ENCODE peak calls at places on chromosomes 12 and 14, in ten cellular contexts. G, F, E, Z, R, P, U, Y, X and T are unnamed samples.

GRCh38 chr14:53847881-53848280 is 108.7 kb downstream of the BMP4 start:
- DNase-seq in G (no peak), U (no peak), F (no peak), X (no peak), Z (no peak), P (no peak), E (no peak), Y (no peak), R (no peak), T (no peak)

GRCh38 chr12:117190210-117190781 is at the start of gene FBXO21:
- DNase-seq in P (peak; percentile 86), Z (peak; percentile 92), U (peak; percentile 99), Y (peak; percentile 83), F (peak; percentile 73), E (peak; percentile 91), G (peak; percentile 79), R (peak; percentile 91), X (peak; percentile 97), T (peak; percentile 90)

GRCh38 chr14:57153286-57153685 is 115.4 kb downstream of the EXOC5 start:
- DNase-seq in Y (no peak), G (no peak), U (no peak), Z (no peak), P (no peak), F (no peak), E (no peak), R (no peak), X (no peak), T (no peak)

GRCh38 chr12:117347588-117347987 is 13.8 kb downstream of the NOS1 start:
- DNase-seq in Z (no peak), Y (no peak), X (no peak), R (no peak), U (no peak), F (peak; percentile 15), P (no peak), G (no peak), E (no peak), T (no peak)

GRCh38 chr12:45518516-45519235 is 210.8 kb upstream of the ARID2 start:
- DNase-seq in R (no peak), X (peak; percentile 53), Y (no peak), E (no peak), G (no peak), F (no peak), P (no peak), Z (no peak), U (peak; percentile 17), T (peak; percentile 7)

GRCh38 chr14:38505221-38506095 is 249.6 kb upstream of the CLEC14A start:
- DNase-seq in F (no peak), E (no peak), Y (no peak), U (no peak), Z (no peak), P (no peak), R (no peak), X (no peak), G (peak; percentile 41), T (no peak)

GRCh38 chr14:71179046-71179445 is 271.8 kb downstream of the PCNX1 start:
- DNase-seq in X (no peak), P (no peak), E (no peak), F (no peak), R (no peak), U (no peak), Z (no peak), G (no peak), Y (no peak), T (no peak)

GRCh38 chr12:15276088-15276698 is 46.1 kb upstream of the PTPRO start:
- DNase-seq in E (no peak), Z (peak; percentile 40), R (no peak), U (no peak), X (peak; percentile 41), Y (peak; percentile 62), G (peak; percentile 70), F (no peak), P (peak; percentile 45), T (no peak)

GRCh38 chr12:1003600-1004271 is 12.7 kb downstream of the ERC1 start:
- DNase-seq in G (no peak), U (no peak), P (no peak), F (no peak), Y (no peak), Z (no peak), X (no peak), E (no peak), R (no peak), T (no peak)

GRCh38 chr12:46368138-46368537 is 4.4 kb downstream of the SLC38A2 start:
- DNase-seq in Z (no peak), U (no peak), P (no peak), G (no peak), X (no peak), E (no peak), Y (peak; percentile 37), F (no peak), R (no peak), T (no peak)

GRCh38 chr12:77003244-77003643 is 62.1 kb downstream of the E2F7 start:
- DNase-seq in G (no peak), Y (no peak), E (no peak), U (no peak), F (no peak), X (no peak), R (no peak), Z (no peak), P (peak; percentile 4), T (no peak)

GRCh38 chr12:58923781-58924180 is 3.5 kb upstream of the LRIG3 start:
- DNase-seq in Y (no peak), P (no peak), F (no peak), R (no peak), G (no peak), U (no peak), E (no peak), X (no peak), Z (no peak), T (no peak)

GRCh38 chr12:58920956-58921861 is 905 bp upstream of the LRIG3 start:
- DNase-seq in E (no peak), Y (no peak), Z (no peak), G (no peak), R (no peak), U (no peak), X (peak; percentile 53), P (no peak), F (no peak), T (no peak)

GRCh38 chr12:58925111-58925732 is 4.9 kb upstream of the LRIG3 start:
- DNase-seq in Y (no peak), X (no peak), R (no peak), P (no peak), F (no peak), U (no peak), E (no peak), G (no peak), Z (no peak), T (no peak)

GRCh38 chr12:58924652-58925051 is 4.3 kb upstream of the LRIG3 start:
- DNase-seq in Z (no peak), U (no peak), G (no peak), R (no peak), F (no peak), Y (no peak), P (no peak), X (no peak), E (no peak), T (no peak)

DNA sequence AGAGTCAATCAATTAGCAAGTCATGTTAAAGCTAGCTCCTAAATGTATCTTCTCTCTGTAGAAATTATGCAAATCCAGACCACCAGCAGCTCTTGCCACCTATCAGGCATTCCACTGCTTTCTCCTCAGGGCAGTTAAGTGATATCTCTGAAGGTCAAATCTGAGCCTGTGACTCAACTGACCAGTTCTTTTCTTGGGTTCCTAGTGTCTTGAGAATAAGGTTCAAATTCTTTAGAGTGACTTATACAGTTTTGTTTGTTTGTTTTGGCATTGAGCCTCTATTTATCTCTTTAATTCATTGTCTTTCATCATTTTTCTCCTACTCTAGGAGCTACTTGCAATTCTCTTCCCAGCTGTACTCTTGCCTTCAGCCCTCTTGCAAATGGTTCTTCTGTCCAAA is 2.5 kb upstream of the LRIG3 start:
- DNase-seq in U (no peak), G (peak; percentile 80), X (no peak), E (no peak), P (peak; percentile 56), F (no peak), Y (peak; percentile 84), R (no peak), Z (no peak), T (no peak)
- TF ChIP-seq CTCF in U (no peak), G (no peak), X (no peak), E (no peak), P (no peak), F (no peak), Y (no peak), R (no peak), Z (no peak), T (no peak)

GRCh38 chr14:76705214-76705613 is 56.1 kb upstream of the VASH1 start:
- DNase-seq in G (no peak), Y (no peak), U (no peak), E (no peak), Z (no peak), R (no peak), X (no peak), P (no peak), F (no peak), T (no peak)
- TF ChIP-seq CTCF in G (no peak), Y (no peak), U (no peak), E (no peak), Z (no peak), R (no peak), X (no peak), P (no peak), F (no peak), T (no peak)

GRCh38 chr12:51642286-51642685 is 51.3 kb downstream of the SCN8A start:
- DNase-seq in Y (no peak), P (no peak), G (no peak), X (no peak), U (no peak), Z (no peak), F (no peak), R (no peak), E (no peak), T (no peak)
- TF ChIP-seq CTCF in Y (no peak), P (no peak), G (no peak), X (no peak), U (no peak), Z (no peak), F (no peak), R (no peak), E (no peak), T (no peak)

GRCh38 chr12:108099085-108099484 is 30.0 kb upstream of the WSCD2 start:
- DNase-seq in F (no peak), P (no peak), Y (peak; percentile 19), G (no peak), U (no peak), R (no peak), X (no peak), E (no peak), Z (peak; percentile 58), T (no peak)
- TF ChIP-seq CTCF in F (no peak), P (no peak), Y (peak; percentile 44), G (no peak), U (peak; percentile 65), R (no peak), X (no peak), E (peak; percentile 58), Z (peak; percentile 62), T (no peak)